ENCODE peak calls at places on chromosomes 7 and 10, in five cellular contexts. One of them, this sample, is unnamed.

GRCh38 chr7:128831994-128832879 is 2.0 kb downstream of the FLNC start:
- DNase-seq in Peyer's patch: no peak
- DNase-seq in IMR-90: peak; percentile 30
- DNase-seq in mesendoderm: peak; percentile 97
- DNase-seq in adrenal gland: no peak
- DNase-seq in this sample: no peak

GRCh38 chr10:30603589-30603988 is 26.0 kb downstream of the LYZL2 start:
- DNase-seq in Peyer's patch: no peak
- DNase-seq in IMR-90: no peak
- DNase-seq in adrenal gland: no peak
- DNase-seq in mesendoderm: no peak
- DNase-seq in this sample: no peak

GRCh38 chr7:4725014-4725951 is 43.2 kb downstream of the FOXK1 start:
- DNase-seq in mesendoderm: peak; percentile 49
- DNase-seq in Peyer's patch: peak; percentile 64
- DNase-seq in adrenal gland: peak; percentile 89
- DNase-seq in IMR-90: peak; percentile 95
- DNase-seq in this sample: peak; percentile 80

GRCh38 chr7:158651968-158652555 is 52.5 kb downstream of the NCAPG2 start:
- DNase-seq in adrenal gland: no peak
- DNase-seq in Peyer's patch: no peak
- DNase-seq in mesendoderm: no peak
- DNase-seq in IMR-90: no peak
- DNase-seq in this sample: no peak

GRCh38 chr7:70764004-70764691 is 367.8 kb upstream of the GALNT17 start:
- DNase-seq in IMR-90: no peak
- DNase-seq in adrenal gland: no peak
- DNase-seq in Peyer's patch: no peak
- DNase-seq in mesendoderm: no peak
- DNase-seq in this sample: no peak

GRCh38 chr7:82623812-82624211 is 180.2 kb upstream of the CACNA2D1 start:
- DNase-seq in adrenal gland: no peak
- DNase-seq in mesendoderm: no peak
- DNase-seq in Peyer's patch: no peak
- DNase-seq in IMR-90: peak; percentile 64
- DNase-seq in this sample: no peak

GRCh38 chr10:84406592-84406991 is 78.2 kb downstream of the CCSER2 start:
- DNase-seq in Peyer's patch: no peak
- DNase-seq in adrenal gland: no peak
- DNase-seq in mesendoderm: no peak
- DNase-seq in IMR-90: no peak
- DNase-seq in this sample: no peak

GRCh38 chr10:70271996-70272924 is 11.5 kb downstream of the NPFFR1 start:
- DNase-seq in IMR-90: no peak
- DNase-seq in mesendoderm: no peak
- DNase-seq in Peyer's patch: no peak
- DNase-seq in adrenal gland: no peak
- DNase-seq in this sample: no peak

GRCh38 chr10:91798736-91799579 is 732 bp downstream of the TNKS2 start:
- DNase-seq in adrenal gland: peak; percentile 15
- DNase-seq in Peyer's patch: no peak
- DNase-seq in mesendoderm: peak; percentile 71
- DNase-seq in IMR-90: peak; percentile 50
- DNase-seq in this sample: no peak

GRCh38 chr7:151051108-151051507 is 2.8 kb downstream of the ASIC3 start:
- DNase-seq in adrenal gland: peak; percentile 61
- DNase-seq in mesendoderm: peak; percentile 89
- DNase-seq in IMR-90: peak; percentile 77
- DNase-seq in Peyer's patch: peak; percentile 70
- DNase-seq in this sample: no peak

GRCh38 chr7:137454169-137455166 is 110.9 kb upstream of the PTN start:
- DNase-seq in Peyer's patch: no peak
- DNase-seq in mesendoderm: peak; percentile 80
- DNase-seq in IMR-90: peak; percentile 93
- DNase-seq in adrenal gland: peak; percentile 10
- DNase-seq in this sample: peak; percentile 86

GRCh38 chr7:123070702-123071286 is 75.3 kb upstream of the TAS2R16 start:
- DNase-seq in adrenal gland: no peak
- DNase-seq in Peyer's patch: no peak
- DNase-seq in IMR-90: no peak
- DNase-seq in mesendoderm: peak; percentile 60
- DNase-seq in this sample: no peak

GRCh38 chr10:96446966-96447596 is 66.6 kb downstream of the TLL2 start:
- DNase-seq in IMR-90: no peak
- DNase-seq in mesendoderm: peak; percentile 37
- DNase-seq in adrenal gland: no peak
- DNase-seq in Peyer's patch: no peak
- DNase-seq in this sample: no peak

DNA sequence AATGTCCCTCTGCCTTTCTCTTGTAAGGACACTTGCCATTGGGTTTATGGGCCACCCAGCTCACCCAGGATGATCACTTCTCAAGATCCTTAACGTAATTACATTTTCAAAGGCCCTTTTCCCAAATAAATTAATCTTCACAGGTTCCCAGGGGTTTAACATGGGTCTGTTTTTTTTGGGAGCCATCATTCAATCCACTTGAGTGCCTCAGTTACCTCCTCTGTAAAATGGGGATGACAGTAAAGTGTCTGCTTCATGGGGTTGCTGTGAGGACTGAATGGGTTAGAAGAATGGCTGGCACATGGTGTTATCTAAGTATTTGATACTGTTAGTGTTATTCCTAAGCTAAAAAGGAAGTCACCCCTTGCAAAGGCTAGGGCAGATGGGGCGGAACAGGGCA is 7.4 kb downstream of the C10orf105 start:
- DNase-seq in Peyer's patch: no peak
- DNase-seq in adrenal gland: no peak
- DNase-seq in IMR-90: no peak
- DNase-seq in mesendoderm: no peak
- DNase-seq in this sample: no peak
- H3K27ac ChIP-seq in Peyer's patch: peak overlapping the region; percentile 67
- H3K27ac ChIP-seq in adrenal gland: no peak overlapping the region
- H3K27ac ChIP-seq in IMR-90: no peak overlapping the region
- H3K27ac ChIP-seq in mesendoderm: no peak overlapping the region
- H3K27ac ChIP-seq in this sample: no peak overlapping the region

GRCh38 chr10:27601937-27602538 is 97.9 kb downstream of the RAB18 start:
- DNase-seq in adrenal gland: no peak
- DNase-seq in IMR-90: no peak
- DNase-seq in mesendoderm: no peak
- DNase-seq in Peyer's patch: no peak
- DNase-seq in this sample: no peak
- H3K4me3 ChIP-seq in adrenal gland: no peak overlapping the region
- H3K4me3 ChIP-seq in IMR-90: no peak overlapping the region
- H3K4me3 ChIP-seq in mesendoderm: no peak overlapping the region
- H3K4me3 ChIP-seq in Peyer's patch: no peak overlapping the region
- H3K4me3 ChIP-seq in this sample: no peak overlapping the region

DNA sequence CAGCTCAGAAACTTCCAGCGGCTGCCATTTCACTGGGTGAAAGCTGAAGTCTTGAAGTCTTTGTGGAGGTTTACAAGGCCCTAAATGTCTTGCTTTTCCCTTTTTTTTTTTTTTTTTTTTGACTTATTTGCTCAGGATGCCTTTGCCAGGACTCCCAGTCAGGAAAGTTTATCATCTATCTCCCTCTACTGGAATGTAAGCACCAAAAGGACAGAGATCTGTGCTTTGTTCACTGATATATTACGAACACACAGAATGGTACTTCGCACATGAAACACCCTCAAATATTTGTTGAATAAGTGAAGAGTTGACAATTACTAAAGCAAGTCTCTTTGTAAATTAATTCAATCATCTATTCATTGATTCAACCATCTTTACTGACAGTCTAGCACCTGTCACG is 23.2 kb downstream of the ABCB4 start:
- DNase-seq in mesendoderm: no peak
- DNase-seq in Peyer's patch: no peak
- DNase-seq in IMR-90: no peak
- DNase-seq in adrenal gland: no peak
- DNase-seq in this sample: no peak
- H3K27ac ChIP-seq in mesendoderm: no peak overlapping the region
- H3K27ac ChIP-seq in Peyer's patch: no peak overlapping the region
- H3K27ac ChIP-seq in IMR-90: no peak overlapping the region
- H3K27ac ChIP-seq in adrenal gland: no peak overlapping the region
- H3K27ac ChIP-seq in this sample: no peak overlapping the region

GRCh38 chr10:77910524-77911145 is 15.9 kb downstream of the DLG5 start:
- DNase-seq in Peyer's patch: no peak
- DNase-seq in mesendoderm: no peak
- DNase-seq in IMR-90: no peak
- DNase-seq in adrenal gland: no peak
- DNase-seq in this sample: no peak
- H3K4me3 ChIP-seq in Peyer's patch: no peak overlapping the region
- H3K4me3 ChIP-seq in mesendoderm: no peak overlapping the region
- H3K4me3 ChIP-seq in IMR-90: no peak overlapping the region
- H3K4me3 ChIP-seq in adrenal gland: no peak overlapping the region
- H3K4me3 ChIP-seq in this sample: no peak overlapping the region

DNA sequence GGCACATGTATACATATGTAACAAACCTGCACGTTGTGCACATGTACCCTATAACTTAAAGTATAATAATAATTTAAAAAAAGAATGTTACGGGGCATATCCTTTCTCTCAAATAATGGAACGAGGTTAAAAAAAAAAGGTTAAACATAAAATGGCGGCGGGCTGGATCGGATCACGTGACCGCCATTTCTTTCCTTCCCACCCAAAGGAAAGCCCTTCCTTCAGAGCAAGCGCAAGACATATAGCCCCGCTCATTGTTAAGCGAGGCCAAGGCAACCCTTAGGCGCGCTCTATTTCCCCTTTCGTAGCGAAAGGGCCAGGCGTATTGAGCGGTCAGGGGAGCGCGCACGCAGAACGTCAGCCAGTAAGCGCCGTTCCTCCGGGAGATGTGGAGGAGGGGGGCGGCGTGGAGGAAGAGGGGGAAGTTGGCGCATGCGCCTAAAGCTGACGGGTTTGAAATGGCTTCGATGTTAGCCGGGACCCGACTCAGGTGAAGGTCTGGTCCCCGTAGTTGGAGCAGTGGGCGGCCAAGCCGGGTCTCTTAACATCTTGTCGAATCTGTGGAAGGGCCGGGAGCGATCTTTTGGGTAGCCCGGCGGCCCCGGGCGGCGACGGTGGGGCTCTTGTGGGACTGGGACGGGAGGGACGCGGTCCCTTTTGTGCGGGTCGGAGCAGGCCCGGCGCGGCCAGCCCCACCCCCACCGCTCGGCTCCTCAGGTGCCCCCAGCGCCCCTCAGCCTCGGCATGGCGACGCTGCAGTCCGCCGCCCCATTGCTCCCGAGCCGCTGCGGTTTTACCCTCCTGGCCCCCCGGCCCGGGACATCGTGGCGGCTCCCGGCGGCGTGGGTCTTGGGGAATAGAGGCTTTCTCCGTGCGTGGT is at the start of gene CCAR1:
- DNase-seq in Peyer's patch: peak; percentile 96
- DNase-seq in mesendoderm: peak; percentile 100
- DNase-seq in adrenal gland: peak; percentile 97
- DNase-seq in IMR-90: peak; percentile 99
- DNase-seq in this sample: peak; percentile 98
- H3K27ac ChIP-seq in Peyer's patch: peak within 1 kb of the TSS; percentile 96
- H3K27ac ChIP-seq in mesendoderm: peak within 1 kb of the TSS; percentile 89
- H3K27ac ChIP-seq in adrenal gland: peak within 1 kb of the TSS; percentile 62
- H3K27ac ChIP-seq in IMR-90: peak within 1 kb of the TSS; percentile 79
- H3K27ac ChIP-seq in this sample: peak within 1 kb of the TSS; percentile 87

GRCh38 chr10:36489928-36490279 is 635.5 kb upstream of the ANKRD30A start:
- DNase-seq in Peyer's patch: no peak
- DNase-seq in IMR-90: peak; percentile 86
- DNase-seq in adrenal gland: no peak
- DNase-seq in mesendoderm: peak; percentile 29
- DNase-seq in this sample: peak; percentile 44
- H3K4me3 ChIP-seq in Peyer's patch: no peak overlapping the region
- H3K4me3 ChIP-seq in IMR-90: no peak overlapping the region
- H3K4me3 ChIP-seq in adrenal gland: no peak overlapping the region
- H3K4me3 ChIP-seq in mesendoderm: no peak overlapping the region
- H3K4me3 ChIP-seq in this sample: no peak overlapping the region

GRCh38 chr7:157407512-157408257 is 70.9 kb downstream of the DNAJB6 start:
- DNase-seq in IMR-90: no peak
- DNase-seq in mesendoderm: no peak
- DNase-seq in adrenal gland: no peak
- DNase-seq in Peyer's patch: peak; percentile 41
- DNase-seq in this sample: no peak

GRCh38 chr7:157406971-157407370 is 70.2 kb downstream of the DNAJB6 start:
- DNase-seq in IMR-90: no peak
- DNase-seq in adrenal gland: no peak
- DNase-seq in Peyer's patch: peak; percentile 30
- DNase-seq in mesendoderm: no peak
- DNase-seq in this sample: no peak

GRCh38 chr7:157404845-157405481 is 68.2 kb downstream of the DNAJB6 start:
- DNase-seq in Peyer's patch: peak; percentile 29
- DNase-seq in mesendoderm: no peak
- DNase-seq in adrenal gland: peak; percentile 95
- DNase-seq in IMR-90: peak; percentile 94
- DNase-seq in this sample: peak; percentile 60

GRCh38 chr7:157405501-157405900 is 68.7 kb downstream of the DNAJB6 start:
- DNase-seq in Peyer's patch: peak; percentile 38
- DNase-seq in mesendoderm: no peak
- DNase-seq in adrenal gland: no peak
- DNase-seq in IMR-90: no peak
- DNase-seq in this sample: no peak

DNA sequence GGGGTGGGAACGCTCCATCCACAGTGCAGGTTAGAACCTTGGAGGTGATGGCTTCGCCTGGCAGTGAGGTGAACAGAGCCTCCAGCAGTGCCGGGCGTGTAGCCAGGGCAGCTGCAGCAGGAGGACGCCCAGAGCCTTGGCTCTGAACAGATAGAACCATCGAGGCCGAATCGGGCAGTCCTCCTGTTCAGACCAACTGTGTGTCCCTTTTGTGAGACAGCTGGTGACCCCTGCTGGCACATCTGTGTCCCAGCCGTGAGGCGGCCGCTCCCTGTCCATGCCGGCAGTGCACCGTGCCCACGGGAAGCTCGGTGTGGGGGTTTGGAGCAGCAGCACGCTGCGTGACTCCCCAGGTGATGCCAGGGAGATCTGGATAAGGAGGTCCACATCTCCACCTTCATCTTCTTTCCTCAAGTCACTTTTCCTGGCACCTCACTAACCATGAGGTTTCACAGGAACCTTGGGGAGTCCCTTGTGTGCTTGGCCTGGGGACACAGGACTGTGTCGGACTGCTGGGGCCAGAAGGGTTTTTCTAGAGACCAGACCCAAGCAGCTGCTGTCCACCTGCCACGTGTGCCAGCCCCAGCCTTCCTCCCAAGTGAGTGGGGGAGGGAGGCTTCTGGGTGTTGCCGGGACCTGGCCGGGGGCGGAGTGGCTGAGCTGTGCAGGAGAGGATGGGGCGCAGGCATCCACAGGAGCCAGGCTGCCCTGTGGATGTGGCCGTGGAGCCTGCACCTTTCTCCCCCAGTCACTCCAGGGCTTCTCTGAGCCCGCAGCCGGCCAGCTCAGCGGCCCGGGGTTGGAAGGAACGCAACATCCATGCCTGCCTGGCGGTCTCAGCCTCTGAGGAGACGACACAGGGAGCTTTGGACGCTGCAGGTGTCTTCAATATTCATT is 69.4 kb downstream of the DNAJB6 start:
- DNase-seq in mesendoderm: peak; percentile 31
- DNase-seq in adrenal gland: peak; percentile 79
- DNase-seq in IMR-90: no peak
- DNase-seq in Peyer's patch: peak; percentile 30
- DNase-seq in this sample: no peak
- H3K27ac ChIP-seq in mesendoderm: no peak overlapping the region
- H3K27ac ChIP-seq in adrenal gland: peak overlapping the region; percentile 61
- H3K27ac ChIP-seq in IMR-90: no peak overlapping the region
- H3K27ac ChIP-seq in Peyer's patch: no peak overlapping the region
- H3K27ac ChIP-seq in this sample: no peak overlapping the region

This sample was measured in AG04450.